ENCODE peak calls at places on chromosome 9, in five cellular contexts. R is body of pancreas, X is heart right ventricle, D is adrenal gland, O is Panc1. W is an unnamed sample. For H3K27me3, the result is how much of the 10 kb centered on the place peaks cover.

GRCh38 chr9:972512-973294 is 3.8 kb upstream of the DMRT3 start:
- DNase-seq in R (no peak), X (no peak), D (no peak), O (no peak), W (no peak)

GRCh38 chr9:98129451-98129881 is 10.4 kb upstream of the TRIM14 start:
- DNase-seq in R (no peak), X (no peak), D (no peak), O (no peak), W (no peak)

GRCh38 chr9:20854444-20854843 is 170.4 kb downstream of the FOCAD start:
- DNase-seq in R (no peak), X (no peak), D (no peak), O (no peak), W (no peak)

GRCh38 chr9:98709968-98710965 is 1.5 kb upstream of the GABBR2 start:
- DNase-seq in R (no peak), X (peak), D (peak), O (no peak), W (no peak)

GRCh38 chr9:78026416-78026815 is 5.2 kb downstream of the GNAQ start:
- DNase-seq in R (no peak), X (no peak), D (no peak), O (no peak), W (no peak)

GRCh38 chr9:89149726-89150125 is 28.9 kb downstream of the SHC3 start:
- DNase-seq in R (no peak), X (no peak), D (peak), O (no peak), W (peak)

GRCh38 chr9:90458485-90458884 is 184.1 kb downstream of the DIRAS2 start:
- DNase-seq in R (peak), X (no peak), D (no peak), O (no peak), W (no peak)

GRCh38 chr9:108039012-108039411 is 549.4 kb upstream of the KLF4 start:
- DNase-seq in R (no peak), X (no peak), D (no peak), O (no peak), W (no peak)

GRCh38 chr9:113682297-113682771 is 193.8 kb upstream of the ZNF618 start:
- DNase-seq in R (peak), X (peak), D (peak), O (peak), W (peak)

DNA sequence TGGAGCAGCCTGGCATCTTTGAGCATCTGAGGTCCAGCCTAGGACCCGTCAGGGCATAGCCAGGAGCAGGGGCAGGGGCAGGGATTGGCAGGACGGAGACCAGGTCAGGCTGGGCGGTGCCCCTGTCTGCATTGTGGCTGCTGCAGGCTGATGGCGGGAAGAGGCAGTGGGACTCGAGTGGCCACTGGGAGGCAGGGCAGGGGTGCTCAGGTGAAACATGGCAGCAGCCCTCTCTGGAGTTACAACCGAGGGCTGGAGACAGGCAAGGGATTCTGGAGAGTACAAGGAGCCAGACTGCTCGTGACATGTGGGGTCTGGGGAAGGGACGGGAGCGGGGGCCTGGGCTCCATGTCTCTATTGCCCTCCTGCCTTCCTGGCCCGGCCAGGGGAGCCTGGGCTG is 97.4 kb upstream of the RAPGEF1 start:
- DNase-seq in R (peak), X (peak), D (peak), O (no peak), W (no peak)
- TF ChIP-seq CTCF in R (peak), X (peak), D (peak), O (no peak), W (peak)

DNA sequence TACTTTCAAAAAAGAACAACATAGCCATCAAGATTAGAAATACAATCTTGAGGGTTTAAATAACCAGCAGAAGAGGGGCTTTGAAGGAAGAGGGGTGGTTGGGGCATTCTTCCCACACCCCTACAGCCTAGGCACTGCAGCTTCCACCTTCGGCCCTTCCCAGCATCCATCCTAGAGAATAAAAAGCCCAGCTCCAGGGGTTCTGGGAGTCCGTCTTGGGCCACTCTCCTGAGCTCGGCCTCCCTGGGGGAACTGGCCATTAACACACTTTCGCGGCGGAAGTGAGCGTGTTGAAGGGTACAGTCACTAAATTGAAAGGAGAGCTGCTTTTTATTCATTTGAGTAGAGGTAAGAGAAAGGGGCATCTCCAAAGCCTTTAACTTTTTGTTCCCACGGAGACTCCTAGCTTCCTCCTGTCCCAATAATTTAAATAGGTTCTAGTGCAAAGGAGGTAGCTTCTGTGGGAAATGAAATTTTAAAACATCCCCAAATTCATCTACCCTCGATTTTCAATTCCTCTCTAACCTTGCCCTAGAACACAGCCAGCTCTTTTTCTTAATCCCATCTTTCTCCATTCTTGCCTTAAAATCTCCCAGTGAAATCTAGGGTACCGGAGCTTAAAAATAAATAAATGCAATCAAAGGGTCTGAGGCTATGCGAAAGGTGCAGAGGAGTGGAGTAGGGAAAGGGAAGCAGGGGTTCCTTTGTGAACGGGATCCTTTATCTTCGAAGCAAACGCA is 31.1 kb upstream of the NFIB start:
- DNase-seq in R (no peak), X (no peak), D (no peak), O (no peak), W (no peak)
- H3K4me3 ChIP-seq in R (no peak), X (peak), D (no peak), O (no peak), W (no peak)

DNA sequence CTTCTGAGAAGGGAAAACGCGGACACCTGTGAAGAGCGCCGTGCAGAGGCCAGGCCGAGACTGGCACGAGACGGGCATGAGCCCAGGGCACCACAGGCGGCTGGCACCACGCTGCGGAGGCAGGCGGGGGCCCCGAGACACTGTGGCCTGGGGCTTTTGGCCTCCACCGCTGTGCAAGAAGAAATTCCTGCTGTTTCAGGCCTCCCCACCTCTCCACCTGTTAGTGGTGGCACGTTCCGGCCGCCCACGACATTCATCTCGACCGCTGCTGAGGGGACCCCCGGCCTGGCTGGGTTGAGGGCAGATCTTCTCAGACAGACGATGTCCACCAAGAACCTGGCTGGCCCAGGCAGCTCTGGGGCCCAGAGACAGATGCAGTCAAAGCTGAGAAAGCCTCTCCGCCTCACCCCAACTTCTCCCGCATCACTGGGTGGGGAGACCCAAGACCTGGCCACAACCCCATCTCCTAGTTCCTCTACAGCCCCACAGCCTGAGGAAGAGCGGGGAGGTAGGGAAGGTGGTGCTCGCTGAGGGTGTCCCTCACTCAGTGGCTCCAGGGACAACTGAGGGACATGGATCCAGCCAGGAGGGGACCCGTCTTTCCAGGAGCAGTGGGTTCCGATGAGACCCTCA is 11.4 kb downstream of the NACC2 start:
- DNase-seq in R (no peak), X (no peak), D (no peak), O (no peak), W (no peak)
- H3K27me3 ChIP-seq in R (under half), X (under half), D (under half), O (under half), W (under half)

GRCh38 chr9:4386819-4387218 is 87.0 kb upstream of the GLIS3 start:
- DNase-seq in R (no peak), X (no peak), D (no peak), O (no peak), W (no peak)
- TF ChIP-seq CTCF in R (no peak), X (no peak), D (no peak), O (no peak), W (no peak)